ENCODE peak calls at places on chromosomes 1 and 21, in six cellular contexts. One of them, this sample, is unnamed. For H3K9me3, the result is how much of the 10 kb centered on the place peaks cover.

GRCh38 chr1:32753532-32754281 is 51.1 kb upstream of the SYNC start:
- DNase-seq in H9: peak
- DNase-seq in IMR-90: peak
- DNase-seq in neuronal stem cell: peak
- DNase-seq in mesenchymal stem cell: peak
- DNase-seq in H1: peak
- DNase-seq in this sample: peak

GRCh38 chr1:7299994-7300393 is 471.1 kb upstream of the VAMP3 start:
- DNase-seq in IMR-90: peak
- DNase-seq in H9: no peak
- DNase-seq in neuronal stem cell: no peak
- DNase-seq in mesenchymal stem cell: peak
- DNase-seq in H1: no peak
- DNase-seq in this sample: no peak

GRCh38 chr1:93735722-93736121 is 54.1 kb upstream of the BCAR3 start:
- DNase-seq in neuronal stem cell: no peak
- DNase-seq in H1: no peak
- DNase-seq in mesenchymal stem cell: peak
- DNase-seq in H9: no peak
- DNase-seq in IMR-90: peak
- DNase-seq in this sample: peak

GRCh38 chr1:219733511-219733910 is 120.6 kb upstream of the ZC3H11B start:
- DNase-seq in IMR-90: no peak
- DNase-seq in H1: no peak
- DNase-seq in neuronal stem cell: no peak
- DNase-seq in H9: no peak
- DNase-seq in mesenchymal stem cell: no peak
- DNase-seq in this sample: no peak

GRCh38 chr1:67126111-67126746 is 8.5 kb downstream of the C1orf141 start:
- DNase-seq in H9: no peak
- DNase-seq in neuronal stem cell: no peak
- DNase-seq in mesenchymal stem cell: peak
- DNase-seq in IMR-90: peak
- DNase-seq in H1: no peak
- DNase-seq in this sample: no peak

GRCh38 chr1:117754061-117754969 is 148.5 kb downstream of the TENT5C start:
- DNase-seq in IMR-90: peak
- DNase-seq in H1: peak
- DNase-seq in mesenchymal stem cell: peak
- DNase-seq in neuronal stem cell: peak
- DNase-seq in H9: peak
- DNase-seq in this sample: peak

GRCh38 chr21:25560151-25560783 is 47.0 kb downstream of the MRPL39 start:
- DNase-seq in neuronal stem cell: no peak
- DNase-seq in H9: no peak
- DNase-seq in mesenchymal stem cell: peak
- DNase-seq in IMR-90: no peak
- DNase-seq in H1: no peak
- DNase-seq in this sample: no peak

GRCh38 chr1:222464841-222465210 is 83.1 kb downstream of the HHIPL2 start:
- DNase-seq in H1: peak
- DNase-seq in H9: peak
- DNase-seq in neuronal stem cell: peak
- DNase-seq in IMR-90: peak
- DNase-seq in mesenchymal stem cell: peak
- DNase-seq in this sample: no peak

GRCh38 chr1:155938220-155938627 is 3.2 kb upstream of the RXFP4 start:
- DNase-seq in H1: no peak
- DNase-seq in neuronal stem cell: peak
- DNase-seq in IMR-90: peak
- DNase-seq in H9: no peak
- DNase-seq in mesenchymal stem cell: peak
- DNase-seq in this sample: peak

GRCh38 chr21:27505516-27505915 is 538.6 kb upstream of the ADAMTS5 start:
- DNase-seq in H1: no peak
- DNase-seq in H9: no peak
- DNase-seq in neuronal stem cell: no peak
- DNase-seq in mesenchymal stem cell: no peak
- DNase-seq in IMR-90: peak
- DNase-seq in this sample: no peak

GRCh38 chr1:145710291-145711027 is 3.3 kb upstream of the PDZK1 start:
- DNase-seq in IMR-90: no peak
- DNase-seq in H9: no peak
- DNase-seq in neuronal stem cell: no peak
- DNase-seq in H1: no peak
- DNase-seq in mesenchymal stem cell: no peak
- DNase-seq in this sample: no peak

GRCh38 chr1:108079550-108079949 is 114.6 kb upstream of the VAV3 start:
- DNase-seq in IMR-90: no peak
- DNase-seq in neuronal stem cell: no peak
- DNase-seq in H1: no peak
- DNase-seq in H9: no peak
- DNase-seq in mesenchymal stem cell: no peak
- DNase-seq in this sample: no peak

GRCh38 chr1:234838182-234838581 is 228.2 kb upstream of the IRF2BP2 start:
- DNase-seq in IMR-90: no peak
- DNase-seq in neuronal stem cell: no peak
- DNase-seq in mesenchymal stem cell: no peak
- DNase-seq in H1: no peak
- DNase-seq in H9: no peak
- DNase-seq in this sample: no peak

GRCh38 chr1:119711804-119712341 is at the start of gene PHGDH:
- DNase-seq in H9: peak
- DNase-seq in H1: peak
- DNase-seq in mesenchymal stem cell: peak
- DNase-seq in neuronal stem cell: peak
- DNase-seq in IMR-90: peak
- DNase-seq in this sample: peak

GRCh38 chr21:14991957-14992356 is 72.8 kb downstream of the NRIP1 start:
- DNase-seq in IMR-90: no peak
- DNase-seq in H9: no peak
- DNase-seq in mesenchymal stem cell: no peak
- DNase-seq in H1: no peak
- DNase-seq in neuronal stem cell: no peak
- DNase-seq in this sample: peak

GRCh38 chr21:14989359-14989758 is 75.4 kb downstream of the NRIP1 start:
- DNase-seq in neuronal stem cell: no peak
- DNase-seq in IMR-90: peak
- DNase-seq in H1: no peak
- DNase-seq in mesenchymal stem cell: no peak
- DNase-seq in H9: no peak
- DNase-seq in this sample: no peak

GRCh38 chr21:14985306-14985705 is 79.5 kb downstream of the NRIP1 start:
- DNase-seq in neuronal stem cell: no peak
- DNase-seq in mesenchymal stem cell: no peak
- DNase-seq in IMR-90: no peak
- DNase-seq in H9: no peak
- DNase-seq in H1: no peak
- DNase-seq in this sample: no peak

GRCh38 chr21:14987370-14988170 is 77.2 kb downstream of the NRIP1 start:
- DNase-seq in neuronal stem cell: no peak
- DNase-seq in IMR-90: no peak
- DNase-seq in H9: no peak
- DNase-seq in mesenchymal stem cell: no peak
- DNase-seq in H1: no peak
- DNase-seq in this sample: no peak

DNA sequence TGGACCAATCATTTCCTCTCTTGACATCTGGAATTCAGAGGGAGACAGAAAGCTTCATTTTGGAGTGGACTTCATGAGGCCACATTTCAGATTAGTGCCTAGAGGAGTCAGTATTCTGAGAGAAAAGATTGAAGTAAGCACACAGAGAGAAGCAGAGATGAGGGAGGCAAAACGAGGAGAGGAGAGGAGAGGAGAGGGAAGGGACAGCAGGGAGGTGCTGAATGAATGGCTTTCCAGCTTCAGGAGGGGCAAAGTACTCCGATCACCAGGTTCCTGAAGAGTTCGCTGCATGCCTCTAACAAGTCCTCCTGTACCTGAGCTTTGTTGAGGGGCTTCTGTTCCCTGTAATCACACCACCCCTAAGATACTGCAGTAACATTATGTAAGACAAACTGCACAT is 76.0 kb downstream of the NRIP1 start:
- DNase-seq in H9: no peak
- DNase-seq in H1: no peak
- DNase-seq in IMR-90: no peak
- DNase-seq in mesenchymal stem cell: no peak
- DNase-seq in neuronal stem cell: no peak
- DNase-seq in this sample: no peak
- H2BK5ac ChIP-seq in H9: no peak
- H2BK5ac ChIP-seq in H1: no peak
- H2BK5ac ChIP-seq in IMR-90: no peak
- H2BK5ac ChIP-seq in mesenchymal stem cell: no peak
- H2BK5ac ChIP-seq in neuronal stem cell: no peak
- H2BK5ac ChIP-seq in this sample: no peak

DNA sequence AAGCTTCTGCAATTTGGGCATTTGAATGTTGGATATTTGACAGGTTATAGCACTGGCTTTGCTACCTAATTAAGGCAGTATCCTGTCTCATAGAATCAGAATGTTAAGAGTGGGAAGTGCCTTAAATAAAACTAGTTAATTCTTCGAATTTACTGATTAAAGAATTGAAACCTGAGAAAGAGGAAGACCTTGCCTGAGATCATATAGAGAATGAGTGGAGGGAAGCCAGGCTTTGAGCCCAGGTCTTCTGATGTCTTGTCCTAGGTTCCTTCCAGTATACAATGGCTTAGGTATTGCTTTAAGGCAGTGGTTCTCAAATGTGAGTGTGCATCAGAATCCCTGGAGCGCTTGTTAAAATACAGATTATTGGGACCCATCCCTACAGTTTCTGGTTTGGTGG is 20.9 kb upstream of the SH3BGRL3 start:
- DNase-seq in H9: no peak
- DNase-seq in mesenchymal stem cell: no peak
- DNase-seq in neuronal stem cell: no peak
- DNase-seq in H1: no peak
- DNase-seq in IMR-90: no peak
- DNase-seq in this sample: no peak
- H3K9me3 ChIP-seq in H9: under half
- H3K9me3 ChIP-seq in mesenchymal stem cell: under half
- H3K9me3 ChIP-seq in neuronal stem cell: under half
- H3K9me3 ChIP-seq in H1: under half
- H3K9me3 ChIP-seq in IMR-90: under half
- H3K9me3 ChIP-seq in this sample: under half

DNA sequence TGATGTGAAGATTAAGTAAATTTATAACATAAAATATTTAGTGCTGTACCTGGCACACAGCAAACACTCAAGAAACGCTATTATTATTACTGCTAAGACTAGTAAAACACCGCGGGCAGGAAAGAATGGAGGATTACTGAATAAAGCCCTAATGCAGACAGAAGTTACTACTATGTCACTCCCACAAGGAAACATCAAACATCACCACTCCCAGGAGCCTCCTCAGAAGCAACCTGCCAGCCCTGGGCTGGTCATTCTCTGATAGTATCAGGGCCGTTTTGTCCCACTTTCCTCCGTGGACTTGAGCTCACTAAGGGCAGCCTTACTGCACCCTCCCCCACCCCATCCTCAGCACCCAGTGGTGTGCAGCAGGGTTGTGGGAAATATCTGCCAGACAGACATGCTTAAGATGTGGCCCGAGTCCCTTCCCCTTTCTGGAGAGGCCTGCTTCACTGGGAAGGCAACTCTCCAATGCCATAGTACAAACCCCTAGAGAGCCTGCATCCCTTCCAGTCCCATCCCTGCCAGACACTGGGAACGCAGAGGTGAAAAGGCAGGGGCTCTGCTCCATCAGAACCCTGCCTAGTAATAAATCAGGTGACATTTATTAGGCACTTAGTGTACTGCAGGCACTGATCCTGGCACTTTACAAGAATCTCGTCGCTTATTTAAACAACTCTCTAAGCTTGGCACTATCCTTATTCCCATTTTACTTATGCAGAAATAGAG is 41.7 kb upstream of the ECE1 start:
- DNase-seq in H9: no peak
- DNase-seq in IMR-90: no peak
- DNase-seq in mesenchymal stem cell: peak
- DNase-seq in H1: no peak
- DNase-seq in neuronal stem cell: no peak
- DNase-seq in this sample: no peak
- H3K9ac ChIP-seq in H9: no peak
- H3K9ac ChIP-seq in IMR-90: no peak
- H3K9ac ChIP-seq in mesenchymal stem cell: peak
- H3K9ac ChIP-seq in H1: no peak
- H3K9ac ChIP-seq in neuronal stem cell: no peak
- H3K9ac ChIP-seq in this sample: no peak

GRCh38 chr1:17765444-17766411 is 10.6 kb downstream of the ACTL8 start:
- DNase-seq in IMR-90: peak
- DNase-seq in neuronal stem cell: no peak
- DNase-seq in H1: no peak
- DNase-seq in mesenchymal stem cell: peak
- DNase-seq in H9: no peak
- DNase-seq in this sample: no peak

GRCh38 chr1:17763995-17764394 is 8.9 kb downstream of the ACTL8 start:
- DNase-seq in IMR-90: no peak
- DNase-seq in H1: no peak
- DNase-seq in neuronal stem cell: no peak
- DNase-seq in H9: no peak
- DNase-seq in mesenchymal stem cell: peak
- DNase-seq in this sample: no peak

GRCh38 chr1:17759114-17759513 is 4.0 kb downstream of the ACTL8 start:
- DNase-seq in neuronal stem cell: no peak
- DNase-seq in mesenchymal stem cell: no peak
- DNase-seq in IMR-90: no peak
- DNase-seq in H9: no peak
- DNase-seq in H1: peak
- DNase-seq in this sample: peak

GRCh38 chr1:17764578-17764977 is 9.4 kb downstream of the ACTL8 start:
- DNase-seq in H9: no peak
- DNase-seq in H1: no peak
- DNase-seq in IMR-90: no peak
- DNase-seq in mesenchymal stem cell: no peak
- DNase-seq in neuronal stem cell: no peak
- DNase-seq in this sample: no peak

DNA sequence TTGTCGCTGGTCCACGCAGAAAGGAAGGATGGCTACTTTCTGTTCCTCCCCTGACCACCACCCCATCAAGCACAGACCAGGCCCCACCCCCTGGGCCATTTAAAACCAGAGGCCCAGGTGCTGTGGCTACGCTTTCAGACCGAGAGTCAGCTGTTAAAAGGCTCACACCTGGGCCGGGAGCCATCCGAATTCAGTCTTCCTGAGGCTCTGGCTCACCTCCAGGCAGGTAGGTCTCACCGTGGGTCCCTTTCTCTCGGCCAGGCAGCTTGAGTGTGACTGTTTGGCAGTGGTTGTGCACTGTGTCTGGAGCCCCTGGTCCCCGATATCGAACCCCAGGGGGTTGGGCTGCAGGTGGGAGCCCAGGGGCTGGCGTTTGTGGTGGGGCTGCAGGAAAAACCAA is 7.2 kb downstream of the ACTL8 start:
- DNase-seq in mesenchymal stem cell: no peak
- DNase-seq in H1: no peak
- DNase-seq in H9: no peak
- DNase-seq in IMR-90: no peak
- DNase-seq in neuronal stem cell: no peak
- DNase-seq in this sample: no peak
- H2BK5ac ChIP-seq in mesenchymal stem cell: no peak
- H2BK5ac ChIP-seq in H1: no peak
- H2BK5ac ChIP-seq in H9: no peak
- H2BK5ac ChIP-seq in IMR-90: no peak
- H2BK5ac ChIP-seq in neuronal stem cell: no peak
- H2BK5ac ChIP-seq in this sample: no peak

GRCh38 chr21:9772348-9772672 is 749.1 kb upstream of the TPTE start:
- DNase-seq in neuronal stem cell: no peak
- DNase-seq in mesenchymal stem cell: no peak
- DNase-seq in IMR-90: no peak
- DNase-seq in H9: no peak
- DNase-seq in H1: no peak
- DNase-seq in this sample: no peak
- H3K9me3 ChIP-seq in neuronal stem cell: under half
- H3K9me3 ChIP-seq in mesenchymal stem cell: under half
- H3K9me3 ChIP-seq in IMR-90: half or more
- H3K9me3 ChIP-seq in H9: half or more
- H3K9me3 ChIP-seq in H1: half or more
- H3K9me3 ChIP-seq in this sample: under half